ENCODE peak calls at places on chromosomes 7 and 10, in nine cellular contexts. Q, K, S, C, X, H, G, W and Y are unnamed samples. For H3K27me3, the result is how much of the 10 kb centered on the place peaks cover.

GRCh38 chr7:132337450-132338080 is 238.7 kb downstream of the PLXNA4 start:
- DNase-seq in Q (no peak), K (no peak), S (no peak), C (no peak), X (no peak), H (no peak), G (no peak), W (no peak), Y (peak)

GRCh38 chr7:116161733-116162132 is 48.6 kb upstream of the TES start:
- DNase-seq in Q (no peak), K (no peak), S (no peak), C (no peak), X (no peak), H (no peak), G (no peak), W (no peak), Y (no peak)

GRCh38 chr10:131946321-131946751 is 35.4 kb downstream of the BNIP3 start:
- DNase-seq in Q (peak), K (peak), S (peak), C (no peak), X (peak), H (no peak), G (peak), W (peak), Y (no peak)

GRCh38 chr10:24513155-24513554 is 210.5 kb downstream of the ARHGAP21 start:
- DNase-seq in Q (no peak), K (peak), S (peak), C (peak), X (no peak), H (no peak), G (peak), W (no peak), Y (peak)

GRCh38 chr10:119737039-119737663 is 11.3 kb downstream of the INPP5F start:
- DNase-seq in Q (no peak), K (no peak), S (no peak), C (no peak), X (no peak), H (no peak), G (no peak), W (no peak), Y (no peak)

GRCh38 chr7:156985101-156985967 is 25.1 kb downstream of the MNX1 start:
- DNase-seq in Q (no peak), K (no peak), S (no peak), C (no peak), X (no peak), H (no peak), G (no peak), W (no peak), Y (peak)

GRCh38 chr10:42987575-42987974 is 89.3 kb upstream of the RET start:
- DNase-seq in Q (no peak), K (no peak), S (no peak), C (no peak), X (no peak), H (no peak), G (peak), W (no peak), Y (peak)

GRCh38 chr7:133975130-133975529 is 152.0 kb upstream of the LRGUK start:
- DNase-seq in Q (no peak), K (peak), S (no peak), C (no peak), X (no peak), H (no peak), G (no peak), W (no peak), Y (no peak)

GRCh38 chr7:150897502-150898474 is 45.5 kb downstream of the AOC1 start:
- DNase-seq in Q (no peak), K (no peak), S (no peak), C (no peak), X (no peak), H (no peak), G (no peak), W (no peak), Y (no peak)

GRCh38 chr7:16811555-16811954 is 6.8 kb upstream of the AGR2 start:
- DNase-seq in Q (peak), K (peak), S (no peak), C (no peak), X (no peak), H (no peak), G (no peak), W (no peak), Y (no peak)

GRCh38 chr7:101678713-101679112 is 49.6 kb upstream of the MYL10 start:
- DNase-seq in Q (no peak), K (peak), S (peak), C (peak), X (no peak), H (no peak), G (no peak), W (peak), Y (no peak)

GRCh38 chr7:106752345-106752744 is 91.4 kb upstream of the CCDC71L start:
- DNase-seq in Q (no peak), K (no peak), S (no peak), C (no peak), X (no peak), H (no peak), G (peak), W (no peak), Y (peak)

GRCh38 chr10:16545126-16545736 is 23.6 kb upstream of the C1QL3 start:
- DNase-seq in Q (peak), K (peak), S (peak), C (no peak), X (peak), H (peak), G (peak), W (peak), Y (no peak)

GRCh38 chr7:138116156-138116555 is 39.9 kb downstream of the AKR1D1 start:
- DNase-seq in Q (no peak), K (peak), S (peak), C (no peak), X (peak), H (no peak), G (no peak), W (no peak), Y (no peak)

GRCh38 chr10:477620-478019 is 211.8 kb downstream of the DIP2C start:
- DNase-seq in Q (no peak), K (no peak), S (no peak), C (no peak), X (no peak), H (no peak), G (no peak), W (no peak), Y (no peak)

GRCh38 chr7:106039486-106040060 is 72.5 kb downstream of the SYPL1 start:
- DNase-seq in Q (no peak), K (peak), S (peak), C (peak), X (no peak), H (no peak), G (no peak), W (no peak), Y (no peak)

GRCh38 chr10:85734791-85735190 is 631.8 kb downstream of the GRID1 start:
- DNase-seq in Q (no peak), K (no peak), S (no peak), C (no peak), X (no peak), H (no peak), G (no peak), W (no peak), Y (no peak)

GRCh38 chr10:102135956-102136526 is 3.2 kb downstream of the PPRC1 start:
- DNase-seq in Q (no peak), K (no peak), S (no peak), C (no peak), X (no peak), H (no peak), G (no peak), W (no peak), Y (no peak)

GRCh38 chr10:4688620-4689019 is 137.4 kb upstream of the AKR1E2 start:
- DNase-seq in Q (peak), K (no peak), S (no peak), C (no peak), X (peak), H (no peak), G (no peak), W (no peak), Y (no peak)

GRCh38 chr10:65911431-65911830 is 1014.4 kb upstream of the LRRTM3 start:
- DNase-seq in Q (no peak), K (no peak), S (no peak), C (no peak), X (peak), H (no peak), G (no peak), W (no peak), Y (no peak)

GRCh38 chr7:110534241-110534931 is 556.5 kb upstream of the LRRN3 start:
- DNase-seq in Q (no peak), K (peak), S (peak), C (no peak), X (peak), H (no peak), G (no peak), W (peak), Y (no peak)

GRCh38 chr10:63758080-63758479 is 236.9 kb downstream of the REEP3 start:
- DNase-seq in Q (no peak), K (peak), S (peak), C (no peak), X (no peak), H (no peak), G (no peak), W (no peak), Y (no peak)

GRCh38 chr7:42128703-42129102 is 108.3 kb downstream of the GLI3 start:
- DNase-seq in Q (peak), K (no peak), S (no peak), C (peak), X (no peak), H (no peak), G (no peak), W (no peak), Y (no peak)

GRCh38 chr7:105006367-105007139 is 7.5 kb upstream of the KMT2E start:
- DNase-seq in Q (no peak), K (no peak), S (no peak), C (no peak), X (no peak), H (no peak), G (peak), W (no peak), Y (peak)

GRCh38 chr7:116500071-116500853 is 724 bp downstream of the CAV2 start:
- DNase-seq in Q (peak), K (peak), S (no peak), C (no peak), X (peak), H (no peak), G (peak), W (no peak), Y (peak)

GRCh38 chr7:66013938-66014337 is 31.9 kb upstream of the GUSB start:
- DNase-seq in Q (peak), K (peak), S (peak), C (peak), X (peak), H (no peak), G (peak), W (peak), Y (no peak)

GRCh38 chr10:60958892-60959601 is 15.1 kb upstream of the RHOBTB1 start:
- DNase-seq in Q (no peak), K (peak), S (peak), C (no peak), X (peak), H (no peak), G (no peak), W (no peak), Y (no peak)

GRCh38 chr10:13794982-13795381 is 208.2 kb downstream of the PRPF18 start:
- DNase-seq in Q (no peak), K (no peak), S (no peak), C (no peak), X (no peak), H (no peak), G (no peak), W (no peak), Y (no peak)

GRCh38 chr7:35035511-35035921 is 1.8 kb downstream of the DPY19L1 start:
- DNase-seq in Q (peak), K (peak), S (peak), C (no peak), X (peak), H (peak), G (peak), W (no peak), Y (peak)

GRCh38 chr7:31782411-31782991 is 95.5 kb downstream of the PPP1R17 start:
- DNase-seq in Q (peak), K (peak), S (peak), C (peak), X (peak), H (no peak), G (no peak), W (no peak), Y (no peak)

GRCh38 chr10:14102056-14102455 is 228.7 kb downstream of the FRMD4A start:
- DNase-seq in Q (no peak), K (peak), S (peak), C (no peak), X (peak), H (no peak), G (no peak), W (no peak), Y (no peak)

GRCh38 chr10:31689233-31689632 is 239.4 kb downstream of the ARHGAP12 start:
- DNase-seq in Q (no peak), K (no peak), S (no peak), C (no peak), X (no peak), H (no peak), G (no peak), W (no peak), Y (no peak)

GRCh38 chr7:128148676-128149075 is 92.4 kb upstream of the LEP start:
- DNase-seq in Q (no peak), K (no peak), S (no peak), C (no peak), X (peak), H (no peak), G (peak), W (no peak), Y (no peak)

GRCh38 chr10:95569368-95569767 is 8.2 kb upstream of the SORBS1 start:
- DNase-seq in Q (no peak), K (no peak), S (no peak), C (no peak), X (no peak), H (no peak), G (no peak), W (no peak), Y (no peak)

GRCh38 chr10:123990889-123991288 is 99.3 kb upstream of the CPXM2 start:
- DNase-seq in Q (no peak), K (no peak), S (no peak), C (no peak), X (no peak), H (no peak), G (no peak), W (no peak), Y (no peak)
- H3K27me3 ChIP-seq in Q (under half), K (under half), S (under half), C (under half), X (under half), H (under half), G (under half), W (under half), Y (under half)

DNA sequence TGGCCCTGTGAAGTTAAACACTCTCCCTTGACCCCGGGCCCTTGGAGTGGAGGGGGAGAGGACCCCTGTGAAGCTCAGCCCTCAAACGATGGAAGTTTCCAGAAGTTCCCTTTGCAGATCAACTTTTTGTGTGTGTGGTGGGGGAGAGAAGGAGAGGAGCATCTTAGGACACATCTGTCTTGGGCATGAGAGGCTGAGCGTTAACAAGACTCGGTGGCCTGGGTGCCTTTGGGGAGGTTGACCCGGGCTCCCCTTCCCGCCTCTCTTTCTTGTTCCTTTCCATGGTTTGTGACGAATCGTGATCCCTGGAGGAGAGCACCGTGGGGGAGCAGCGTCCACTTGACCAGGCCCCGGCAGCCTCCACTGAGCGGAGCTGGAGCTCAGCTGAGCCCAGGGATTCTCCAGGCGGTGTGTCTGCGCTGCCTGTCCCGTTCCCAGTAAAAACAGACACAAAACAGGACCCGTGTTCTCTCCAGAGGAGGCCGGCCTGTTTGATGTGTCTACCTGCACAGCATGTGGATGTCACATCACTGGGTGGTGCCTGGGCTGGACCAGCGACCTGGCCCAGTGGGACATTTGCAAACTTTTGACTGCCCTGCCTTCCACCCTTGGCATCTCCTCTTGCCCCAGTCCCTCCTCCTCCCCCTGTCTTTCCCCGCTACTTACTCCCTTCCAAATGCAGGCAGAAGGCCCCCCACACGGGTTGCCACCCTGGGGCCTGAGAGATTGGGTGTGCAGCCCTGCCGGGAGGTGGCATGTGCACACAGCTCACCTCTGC is 1.7 kb upstream of the SHH start:
- DNase-seq in Q (no peak), K (no peak), S (no peak), C (no peak), X (no peak), H (no peak), G (no peak), W (no peak), Y (no peak)
- H3K27me3 ChIP-seq in Q (half or more), K (half or more), S (under half), C (under half), X (half or more), H (under half), G (under half), W (under half), Y (under half)

DNA sequence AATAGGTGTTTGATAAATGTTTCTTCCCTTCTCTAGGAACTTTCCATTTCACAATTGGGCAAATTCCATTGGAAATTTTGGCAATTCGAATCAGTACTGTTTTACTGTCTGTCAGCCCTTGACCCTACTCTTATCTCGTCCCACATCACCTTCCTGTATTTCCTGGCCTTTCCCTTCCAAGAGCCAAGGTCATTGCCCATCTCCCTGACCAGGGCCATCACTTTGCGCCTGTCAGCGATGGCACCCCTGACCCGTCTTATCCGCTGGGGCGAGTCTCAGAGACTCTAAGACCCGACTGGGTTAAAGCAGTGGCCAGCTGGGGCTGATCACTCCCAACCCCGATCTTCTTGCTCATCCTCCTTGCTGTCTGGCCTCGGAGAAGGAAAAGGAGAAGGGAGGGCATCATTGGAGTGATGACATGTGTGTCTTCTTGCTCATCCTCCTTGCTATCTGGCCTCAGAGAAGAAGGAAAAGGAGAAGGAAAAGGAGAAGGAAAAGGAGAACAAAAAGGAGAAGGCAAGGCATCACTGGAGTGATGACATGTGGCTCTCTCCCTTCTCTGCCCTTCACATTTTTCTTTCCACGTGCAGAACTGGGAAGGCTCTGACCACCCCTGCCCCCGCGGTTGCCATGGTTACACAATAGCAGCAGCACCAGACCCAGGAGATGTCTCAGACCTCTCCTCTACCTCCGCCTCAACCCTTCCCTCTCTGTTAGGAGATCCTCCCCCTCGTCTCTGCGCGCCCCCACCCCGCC is 2.1 kb downstream of the SEMA3D start:
- DNase-seq in Q (no peak), K (peak), S (peak), C (peak), X (no peak), H (no peak), G (peak), W (peak), Y (peak)
- H3K27me3 ChIP-seq in Q (under half), K (under half), S (under half), C (under half), X (under half), H (under half), G (under half), W (under half), Y (under half)

DNA sequence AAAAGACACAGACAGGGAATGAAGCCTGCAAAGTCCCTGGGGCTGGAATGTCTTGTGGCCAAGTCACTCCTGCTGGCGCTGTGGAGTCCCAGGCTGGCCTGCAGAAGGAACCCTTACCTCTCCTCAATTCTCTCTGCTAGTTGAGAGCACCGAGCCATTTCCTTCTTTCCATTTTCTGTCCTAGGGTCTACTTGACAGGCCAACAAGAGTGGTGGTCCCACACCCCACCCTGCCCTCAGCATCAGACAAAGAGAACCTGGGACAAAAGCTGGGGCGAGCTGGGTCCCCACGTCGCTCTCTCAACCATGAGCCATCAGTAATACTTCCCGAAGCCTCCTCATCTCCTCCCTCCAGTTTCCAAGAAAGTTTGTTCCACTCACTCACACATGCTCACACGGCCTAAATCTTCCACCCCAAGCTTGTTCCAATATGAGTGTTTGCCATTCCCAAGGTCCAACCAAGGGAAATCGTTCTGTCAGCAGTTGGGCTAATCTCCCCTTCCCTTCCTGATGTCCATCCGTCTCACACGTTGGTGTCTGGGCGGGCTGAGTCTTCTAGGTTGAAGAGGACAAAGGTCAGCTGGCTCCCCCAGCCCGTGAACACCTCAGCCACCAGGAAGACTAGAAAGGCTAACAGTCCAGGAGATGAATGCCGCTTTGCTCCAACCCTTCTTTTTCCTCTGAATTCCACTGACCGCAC is 44.3 kb downstream of the CLEC2L start:
- DNase-seq in Q (no peak), K (no peak), S (no peak), C (no peak), X (no peak), H (no peak), G (no peak), W (no peak), Y (no peak)
- H3K27me3 ChIP-seq in Q (under half), K (under half), S (under half), C (under half), X (under half), H (under half), G (under half), W (under half), Y (under half)

GRCh38 chr7:25884265-25884664 is 267.7 kb upstream of the NFE2L3 start:
- DNase-seq in Q (no peak), K (no peak), S (no peak), C (no peak), X (no peak), H (no peak), G (no peak), W (no peak), Y (no peak)

GRCh38 chr7:25881317-25881716 is 270.7 kb upstream of the NFE2L3 start:
- DNase-seq in Q (no peak), K (no peak), S (no peak), C (no peak), X (no peak), H (no peak), G (no peak), W (no peak), Y (no peak)

GRCh38 chr7:25885057-25885576 is 266.9 kb upstream of the NFE2L3 start:
- DNase-seq in Q (no peak), K (no peak), S (no peak), C (no peak), X (no peak), H (no peak), G (no peak), W (no peak), Y (no peak)

GRCh38 chr7:25879799-25880198 is 272.2 kb upstream of the NFE2L3 start:
- DNase-seq in Q (no peak), K (no peak), S (no peak), C (no peak), X (no peak), H (no peak), G (no peak), W (no peak), Y (no peak)

GRCh38 chr7:25882151-25882773 is 269.7 kb upstream of the NFE2L3 start:
- DNase-seq in Q (no peak), K (no peak), S (no peak), C (no peak), X (no peak), H (no peak), G (no peak), W (no peak), Y (no peak)
- H3K27me3 ChIP-seq in Q (under half), K (under half), S (under half), C (under half), X (under half), H (under half), G (under half), W (under half), Y (under half)